ENCODE peak calls at places on chromosomes 5 and 9, in five cellular contexts. M is right atrium auricular region, T is endodermal cell, K is A549, C is AG04450. A is an unnamed sample.

GRCh38 chr5:79436224-79436623 is 77.7 kb downstream of the HOMER1 start:
- DNase-seq in M (no peak), T (no peak), K (peak; percentile 2), C (peak; percentile 4), A (no peak)

GRCh38 chr5:84218546-84218945 is 166.1 kb downstream of the EDIL3 start:
- DNase-seq in M (no peak), T (peak; percentile 51), K (no peak), C (no peak), A (no peak)

GRCh38 chr9:28808042-28808441 is 1234.8 kb upstream of the C9orf72 start:
- DNase-seq in M (no peak), T (no peak), K (peak; percentile 17), C (no peak), A (no peak)

GRCh38 chr5:179143446-179143845 is 83.3 kb downstream of the ZNF354C start:
- DNase-seq in M (no peak), T (peak; percentile 77), K (no peak), C (no peak), A (no peak)

GRCh38 chr9:22446589-22446949 is at the start of gene DMRTA1:
- DNase-seq in M (peak; percentile 83), T (peak; percentile 96), K (peak; percentile 74), C (no peak), A (peak; percentile 87)

GRCh38 chr5:92653730-92654461 is 927.1 kb downstream of the NR2F1-AS1 start:
- DNase-seq in M (no peak), T (no peak), K (no peak), C (no peak), A (no peak)

GRCh38 chr5:108801776-108802175 is 54.1 kb downstream of the FER start:
- DNase-seq in M (no peak), T (no peak), K (peak; percentile 83), C (peak; percentile 77), A (no peak)

GRCh38 chr9:127968046-127968445 is 12.7 kb downstream of the EEIG1 start:
- DNase-seq in M (no peak), T (no peak), K (peak; percentile 82), C (no peak), A (no peak)

GRCh38 chr9:101791938-101792337 is 53.5 kb upstream of the GRIN3A start:
- DNase-seq in M (no peak), T (peak; percentile 91), K (peak; percentile 56), C (no peak), A (peak; percentile 10)

GRCh38 chr9:93020785-93021670 is 37.5 kb upstream of the SUSD3 start:
- DNase-seq in M (no peak), T (no peak), K (no peak), C (no peak), A (no peak)

GRCh38 chr9:88215181-88216131 is 77.2 kb upstream of the SPATA31C2 start:
- DNase-seq in M (no peak), T (no peak), K (no peak), C (no peak), A (no peak)

GRCh38 chr5:78816143-78816765 is 167.7 kb upstream of the LHFPL2 start:
- DNase-seq in M (no peak), T (no peak), K (no peak), C (no peak), A (no peak)

GRCh38 chr9:96486351-96487029 is 36.5 kb downstream of the HABP4 start:
- DNase-seq in M (peak; percentile 74), T (no peak), K (no peak), C (peak; percentile 45), A (no peak)

GRCh38 chr5:81202652-81203051 is 30.5 kb upstream of the CKMT2 start:
- DNase-seq in M (no peak), T (no peak), K (no peak), C (no peak), A (no peak)

GRCh38 chr9:69546265-69546664 is 125.9 kb downstream of the APBA1 start:
- DNase-seq in M (no peak), T (peak; percentile 81), K (peak; percentile 4), C (no peak), A (no peak)

GRCh38 chr9:95506692-95507455 is 9.9 kb downstream of the PTCH1 start:
- DNase-seq in M (no peak), T (peak; percentile 86), K (peak; percentile 65), C (no peak), A (no peak)

GRCh38 chr9:128005938-128006337 is 25.1 kb upstream of the EEIG1 start:
- DNase-seq in M (no peak), T (no peak), K (peak; percentile 45), C (no peak), A (no peak)

GRCh38 chr9:75889577-75889976 is 896 bp upstream of the PCSK5 start:
- DNase-seq in M (no peak), T (no peak), K (no peak), C (no peak), A (no peak)

DNA sequence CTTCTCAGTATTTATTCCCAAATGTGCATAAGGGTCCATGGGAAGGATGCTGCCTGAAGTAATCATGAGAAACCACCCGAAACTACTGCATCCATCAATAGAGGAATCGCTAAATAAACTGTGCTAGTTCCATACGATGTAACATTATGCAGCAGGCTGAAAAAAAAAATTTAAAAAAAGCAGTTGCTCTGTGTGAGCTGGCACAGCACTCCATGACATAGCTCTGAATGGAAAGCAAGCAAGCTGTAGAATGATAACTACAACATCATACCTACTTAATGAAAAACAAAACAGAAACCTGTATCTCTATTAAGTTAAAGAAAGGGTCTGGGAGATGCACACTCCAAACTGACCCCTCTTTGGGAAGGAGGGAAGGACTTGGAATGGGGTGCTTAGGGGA is 49.3 kb downstream of the SHB start:
- DNase-seq in M (no peak), T (no peak), K (no peak), C (no peak), A (no peak)
- H3K27ac ChIP-seq in M (peak overlapping the region; percentile 68), T (no peak overlapping the region), K (peak overlapping the region; percentile 97), C (peak overlapping the region; percentile 99), A (peak overlapping the region; percentile 47)

DNA sequence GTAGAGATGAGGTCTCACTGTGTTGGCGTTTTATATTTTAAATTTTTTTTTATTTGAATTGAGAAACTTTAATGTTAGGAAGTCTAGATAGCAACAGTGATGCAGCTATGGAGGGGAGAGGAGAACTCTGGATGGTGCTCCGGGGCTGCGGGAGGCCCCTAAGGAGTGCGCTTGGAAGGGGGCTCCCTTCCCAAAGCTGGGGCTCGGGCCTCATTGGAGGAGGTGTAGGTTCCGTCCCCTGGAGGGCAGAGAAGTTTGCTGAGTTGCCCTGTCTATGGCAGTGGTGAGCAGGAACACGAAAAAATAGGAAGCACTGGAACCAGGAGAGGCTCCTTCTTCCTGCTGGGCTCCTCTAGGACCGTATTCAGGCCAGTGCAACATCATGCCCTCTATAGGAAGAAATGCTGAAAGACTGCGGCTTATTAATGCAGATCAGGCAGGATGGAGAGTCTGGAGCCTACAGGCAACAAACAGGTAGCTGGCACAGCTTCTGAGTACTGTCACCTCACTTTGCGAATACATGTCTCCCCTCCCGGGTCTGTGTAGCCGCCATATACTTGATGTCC is 16.1 kb downstream of the AHRR start:
- DNase-seq in M (no peak), T (peak; percentile 78), K (peak; percentile 70), C (no peak), A (no peak)
- TF ChIP-seq CTCF in M (no peak), T (peak; percentile 74), K (peak; percentile 50), C (peak; percentile 59), A (no peak)

GRCh38 chr5:36300181-36300926 is 1.3 kb downstream of the RANBP3L start:
- DNase-seq in M (no peak), T (no peak), K (no peak), C (no peak), A (peak; percentile 14)

GRCh38 chr5:36305571-36306326 is 4.0 kb upstream of the RANBP3L start:
- DNase-seq in M (no peak), T (peak; percentile 70), K (peak; percentile 36), C (no peak), A (peak; percentile 37)

GRCh38 chr5:36300927-36301540 is 668 bp downstream of the RANBP3L start:
- DNase-seq in M (no peak), T (no peak), K (no peak), C (no peak), A (peak; percentile 19)

GRCh38 chr5:36301858-36302603 is at the start of gene RANBP3L:
- DNase-seq in M (no peak), T (no peak), K (no peak), C (no peak), A (peak; percentile 63)

DNA sequence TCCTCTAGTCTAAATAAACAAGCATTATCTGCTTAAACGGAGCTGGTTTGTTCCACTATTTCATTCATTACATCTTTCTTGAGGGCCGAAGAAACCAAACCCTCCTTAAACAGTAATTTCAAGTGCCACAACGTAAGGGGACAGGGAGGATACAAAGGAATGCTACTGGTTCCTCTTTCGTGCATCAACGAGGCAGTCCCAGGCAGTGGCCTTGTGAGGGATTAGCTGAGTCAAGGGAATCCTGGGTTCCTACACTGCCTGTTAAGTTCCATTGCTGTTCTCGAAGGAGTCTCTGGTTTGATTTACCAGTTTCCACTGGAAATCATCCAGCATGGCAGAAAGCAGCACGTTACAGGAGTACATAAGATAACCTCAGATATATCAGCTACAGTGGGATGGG is 2.4 kb upstream of the RANBP3L start:
- DNase-seq in M (no peak), T (no peak), K (no peak), C (no peak), A (no peak)
- H3K27ac ChIP-seq in M (no peak overlapping the region), T (no peak overlapping the region), K (no peak overlapping the region), C (no peak overlapping the region), A (no peak overlapping the region)

DNA sequence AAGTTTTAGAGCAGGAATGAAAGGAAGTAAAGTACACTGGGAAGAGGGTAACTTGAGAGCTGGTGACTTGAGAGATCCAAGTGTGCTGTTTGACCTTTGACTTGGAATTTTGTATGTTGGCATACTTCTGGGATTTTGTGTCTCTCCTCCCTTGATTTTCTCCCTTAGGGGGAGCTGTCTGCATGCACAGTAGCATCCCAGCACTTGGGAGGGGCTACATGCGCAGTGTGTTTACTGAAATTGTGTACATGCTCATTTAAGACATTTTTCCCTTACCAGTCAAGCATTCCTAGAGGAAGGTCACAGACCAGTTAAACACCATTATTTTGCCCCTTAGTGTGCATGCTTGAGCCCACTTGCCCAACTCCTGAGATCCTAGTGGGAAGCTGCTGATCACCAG is 120.1 kb downstream of the ZNF622 start:
- DNase-seq in M (no peak), T (no peak), K (no peak), C (no peak), A (no peak)
- TF ChIP-seq CTCF in M (no peak), T (peak; percentile 65), K (no peak), C (peak; percentile 8), A (no peak)

DNA sequence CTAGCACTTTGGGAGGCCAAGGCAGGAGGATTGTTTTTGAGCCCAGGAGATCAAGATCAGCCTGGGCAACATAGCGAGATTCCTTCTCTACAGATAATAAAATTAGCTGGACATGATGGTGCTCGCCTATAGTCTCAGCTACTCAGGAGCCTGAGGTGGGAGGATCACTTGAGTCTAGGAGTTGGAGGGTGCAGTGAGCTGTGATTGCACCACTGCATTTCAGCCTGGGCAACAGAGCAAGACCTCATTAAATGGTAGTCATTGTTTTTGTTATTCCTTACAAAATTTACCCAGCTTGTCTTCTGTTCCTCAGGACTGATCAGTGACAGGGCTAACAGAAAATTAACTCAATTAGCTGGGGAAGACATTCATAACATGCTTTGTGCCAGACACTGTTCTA is 104.5 kb downstream of the NDFIP1 start:
- DNase-seq in M (no peak), T (no peak), K (no peak), C (no peak), A (no peak)
- H3K27ac ChIP-seq in M (no peak overlapping the region), T (no peak overlapping the region), K (no peak overlapping the region), C (no peak overlapping the region), A (no peak overlapping the region)

A was measured in prostate gland.